ENCODE peak calls at places on chromosomes 2 and 18, in five cellular contexts. O is HFF-Myc; R is effector memory CD4-positive, alpha-beta T cell; N is RWPE2; H is uterus. K is an unnamed sample.

GRCh38 chr18:44654555-44654954 is 26.1 kb upstream of the SETBP1 start:
- DNase-seq in O (no peak), R (no peak), N (no peak), H (no peak), K (peak; percentile 67)

GRCh38 chr18:24421831-24422230 is 4.6 kb upstream of the IMPACT start:
- DNase-seq in O (no peak), R (no peak), N (no peak), H (no peak), K (no peak)

GRCh38 chr2:219169950-219170654 is at the start of gene SLC23A3:
- DNase-seq in O (no peak), R (no peak), N (no peak), H (no peak), K (no peak)

GRCh38 chr2:136363921-136364320 is 246.0 kb upstream of the CXCR4 start:
- DNase-seq in O (no peak), R (no peak), N (no peak), H (no peak), K (peak; percentile 39)

GRCh38 chr2:120741514-120742448 is 6.1 kb downstream of the GLI2 start:
- DNase-seq in O (no peak), R (no peak), N (no peak), H (no peak), K (no peak)

GRCh38 chr18:37336568-37337285 is 228.9 kb downstream of the CELF4 start:
- DNase-seq in O (no peak), R (no peak), N (no peak), H (no peak), K (no peak)

GRCh38 chr2:74497777-74498499 is 1.5 kb downstream of the LBX2 start:
- DNase-seq in O (no peak), R (no peak), N (no peak), H (no peak), K (no peak)

GRCh38 chr18:63339920-63340484 is 20.4 kb upstream of the BCL2 start:
- DNase-seq in O (no peak), R (no peak), N (no peak), H (peak; percentile 40), K (no peak)

GRCh38 chr18:48405108-48405507 is 4.1 kb downstream of the ZBTB7C start:
- DNase-seq in O (no peak), R (no peak), N (no peak), H (no peak), K (no peak)

GRCh38 chr2:219045937-219046550 is 4.7 kb upstream of the CFAP65 start:
- DNase-seq in O (peak; percentile 4), R (no peak), N (no peak), H (no peak), K (no peak)

GRCh38 chr2:221569342-221570278 is 2.5 kb downstream of the EPHA4 start:
- DNase-seq in O (no peak), R (no peak), N (no peak), H (no peak), K (no peak)

GRCh38 chr18:78602430-78602829 is 377.2 kb upstream of the SALL3 start:
- DNase-seq in O (no peak), R (no peak), N (no peak), H (no peak), K (no peak)

GRCh38 chr18:60372598-60372997 is at the start of gene MC4R:
- DNase-seq in O (peak; percentile 72), R (no peak), N (no peak), H (no peak), K (peak; percentile 64)
- H3K4me3 ChIP-seq in O (peak within 1 kb of the TSS; percentile 13), R (no peak within 1 kb of the TSS), N (no peak within 1 kb of the TSS), H (no peak within 1 kb of the TSS), K (peak within 1 kb of the TSS; percentile 35)

GRCh38 chr2:150097891-150098595 is 389.4 kb downstream of the RND3 start:
- DNase-seq in O (no peak), R (no peak), N (no peak), H (no peak), K (peak; percentile 77)

GRCh38 chr2:150097402-150097801 is 390.1 kb downstream of the RND3 start:
- DNase-seq in O (no peak), R (no peak), N (no peak), H (no peak), K (no peak)

GRCh38 chr2:150091896-150092295 is 395.6 kb downstream of the RND3 start:
- DNase-seq in O (no peak), R (no peak), N (no peak), H (no peak), K (no peak)

GRCh38 chr2:150099805-150100204 is 387.7 kb downstream of the RND3 start:
- DNase-seq in O (no peak), R (no peak), N (no peak), H (no peak), K (no peak)

DNA sequence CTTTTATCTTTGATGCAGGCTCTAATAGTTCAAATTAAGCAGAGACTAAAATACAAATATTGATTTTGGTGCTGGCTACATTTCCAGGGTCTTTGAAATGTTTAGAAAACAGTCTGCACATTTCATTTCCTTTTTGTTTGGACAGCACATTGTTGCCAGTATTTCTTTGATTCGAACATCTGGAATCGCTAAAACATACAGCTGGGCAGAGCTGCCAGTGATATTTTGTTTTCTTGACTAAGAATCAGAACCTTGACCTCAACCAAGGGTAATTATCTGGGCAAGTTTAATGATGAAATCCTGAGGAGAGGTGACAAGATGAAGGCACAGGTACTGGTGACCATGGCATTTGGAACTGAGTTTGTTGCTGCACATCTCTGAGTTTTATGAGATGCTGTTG is 392.1 kb downstream of the RND3 start:
- DNase-seq in O (no peak), R (no peak), N (no peak), H (no peak), K (no peak)
- H3K4me3 ChIP-seq in O (no peak overlapping the region), R (no peak overlapping the region), N (no peak overlapping the region), H (no peak overlapping the region), K (no peak overlapping the region)

DNA sequence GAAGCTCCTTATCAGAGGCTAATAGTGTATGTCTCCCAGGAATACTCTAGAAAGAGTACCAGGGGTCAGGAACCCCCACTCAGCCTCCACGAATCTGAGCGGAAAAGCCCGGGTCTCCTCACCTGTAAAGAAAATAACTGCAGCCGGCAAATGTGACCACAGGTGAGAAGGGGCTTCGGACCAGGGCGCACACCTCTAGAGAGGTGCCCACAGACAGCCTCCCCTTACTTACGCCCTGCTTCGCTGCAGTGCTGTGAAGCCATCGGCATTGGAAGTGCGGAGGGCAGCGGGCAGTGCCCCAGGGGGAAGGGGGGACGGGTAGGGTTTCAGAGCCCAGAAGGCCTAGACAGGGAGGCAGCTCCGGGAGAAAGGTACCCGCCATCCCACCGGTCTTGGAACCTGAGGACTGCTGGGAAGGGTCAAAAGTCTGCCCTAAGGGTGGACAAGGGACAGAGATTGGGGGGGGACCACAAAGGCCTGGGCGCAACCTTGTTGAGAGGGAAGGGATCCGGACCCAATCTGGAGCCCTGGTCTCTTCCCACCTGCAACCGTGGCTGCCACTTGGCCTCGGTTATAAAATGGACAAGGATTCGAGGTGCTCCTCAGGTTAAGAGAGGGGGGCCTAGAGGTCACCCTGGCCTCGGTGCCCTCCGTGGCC is 642 bp upstream of the STEAP3 start:
- DNase-seq in O (no peak), R (no peak), N (no peak), H (no peak), K (no peak)
- H3K4me3 ChIP-seq in O (peak overlapping the region; percentile 85), R (no peak overlapping the region), N (peak overlapping the region; percentile 59), H (peak overlapping the region; percentile 31), K (peak overlapping the region; percentile 63)

GRCh38 chr2:108625186-108625827 is 91.0 kb downstream of the LIMS1 start:
- DNase-seq in O (no peak), R (no peak), N (no peak), H (no peak), K (no peak)

GRCh38 chr2:108621087-108621559 is 86.9 kb downstream of the LIMS1 start:
- DNase-seq in O (no peak), R (peak; percentile 64), N (peak; percentile 69), H (no peak), K (no peak)

GRCh38 chr2:108619916-108620620 is 85.8 kb downstream of the LIMS1 start:
- DNase-seq in O (no peak), R (no peak), N (no peak), H (no peak), K (no peak)

GRCh38 chr2:108623616-108624015 is 89.3 kb downstream of the LIMS1 start:
- DNase-seq in O (no peak), R (no peak), N (no peak), H (no peak), K (no peak)

DNA sequence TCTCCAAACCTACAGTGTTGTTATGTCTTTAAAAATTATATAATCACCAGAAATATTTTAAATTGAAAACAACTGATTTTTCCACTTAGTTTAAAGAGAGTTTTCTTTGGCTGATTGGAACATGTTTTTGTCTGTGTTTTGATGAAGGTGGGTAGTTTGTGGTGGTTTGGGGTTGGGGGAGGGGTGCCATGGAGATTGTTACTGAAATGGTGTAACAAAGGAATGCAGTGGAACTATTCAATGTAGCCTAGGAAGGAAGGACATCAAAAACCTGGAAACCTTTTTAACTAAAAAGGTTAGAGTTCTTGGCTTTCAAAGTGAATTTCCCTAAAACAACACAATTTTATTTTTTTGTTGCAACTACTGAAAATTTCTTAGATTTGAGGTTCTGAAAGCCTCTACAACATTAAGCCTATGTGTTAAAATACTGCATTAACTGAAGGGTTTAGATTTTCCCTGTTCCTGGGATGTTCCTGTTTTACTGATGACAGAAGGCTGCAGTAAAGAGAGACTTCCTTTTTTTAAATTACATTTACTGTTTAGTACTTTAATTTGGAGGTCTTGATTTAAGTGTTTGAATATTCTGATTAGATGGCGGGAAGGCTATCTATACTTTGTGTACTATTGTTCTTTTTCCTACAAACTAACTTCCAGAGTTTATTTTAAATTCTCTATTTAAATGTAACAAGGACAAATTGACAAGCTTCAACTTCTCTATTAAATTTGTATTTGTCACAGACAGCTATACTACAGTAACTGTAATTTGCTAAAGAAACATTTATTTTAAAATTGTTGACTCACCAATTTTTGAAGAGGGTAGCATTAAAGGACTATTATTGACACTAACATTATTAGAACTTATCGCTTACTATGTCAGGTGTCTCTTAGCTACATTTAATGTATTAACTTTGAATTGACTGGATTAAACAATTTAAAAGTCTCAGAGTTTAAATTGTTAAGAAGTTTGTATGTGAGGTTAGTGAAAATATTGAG is 87.7 kb downstream of the LIMS1 start:
- DNase-seq in O (no peak), R (no peak), N (no peak), H (no peak), K (no peak)
- H3K4me3 ChIP-seq in O (no peak overlapping the region), R (peak overlapping the region; percentile 41), N (peak overlapping the region; percentile 4), H (no peak overlapping the region), K (no peak overlapping the region)

GRCh38 chr2:208929894-208930427 is 493.9 kb upstream of the MAP2 start:
- DNase-seq in O (no peak), R (no peak), N (no peak), H (no peak), K (no peak)

GRCh38 chr2:208927867-208928266 is 496.0 kb upstream of the MAP2 start:
- DNase-seq in O (no peak), R (no peak), N (no peak), H (no peak), K (no peak)

DNA sequence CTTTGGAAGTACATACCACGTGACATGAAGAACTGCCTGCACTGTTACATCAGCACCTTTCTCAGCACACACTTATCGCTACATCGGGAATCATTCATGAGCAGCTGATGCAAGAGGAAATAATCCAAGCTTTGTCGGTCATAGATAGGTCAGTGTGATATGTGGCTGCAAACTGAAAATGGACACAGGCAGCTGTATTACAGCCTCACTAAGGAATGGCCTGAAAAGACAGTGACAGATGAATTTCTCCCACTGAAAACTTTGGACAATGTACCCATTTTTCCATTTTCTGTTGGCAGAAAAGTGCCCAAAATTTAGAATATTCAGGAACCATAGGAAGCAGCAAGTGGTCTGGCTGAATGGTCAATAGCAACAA is 494.4 kb upstream of the MAP2 start:
- DNase-seq in O (no peak), R (no peak), N (no peak), H (no peak), K (peak; percentile 83)
- H3K4me3 ChIP-seq in O (no peak overlapping the region), R (no peak overlapping the region), N (no peak overlapping the region), H (no peak overlapping the region), K (no peak overlapping the region)

GRCh38 chr2:108620656-108621055 is 86.4 kb downstream of the LIMS1 start:
- DNase-seq in O (no peak), R (no peak), N (no peak), H (no peak), K (no peak)
- H3K4me3 ChIP-seq in O (no peak overlapping the region), R (peak overlapping the region; percentile 41), N (no peak overlapping the region), H (no peak overlapping the region), K (no peak overlapping the region)

GRCh38 chr18:32509121-32509520 is 38.4 kb upstream of the GAREM1 start:
- DNase-seq in O (no peak), R (no peak), N (no peak), H (no peak), K (no peak)
- H3K4me3 ChIP-seq in O (no peak overlapping the region), R (no peak overlapping the region), N (no peak overlapping the region), H (no peak overlapping the region), K (no peak overlapping the region)